ENCODE peak calls at places on chromosomes 11 and 22, in seven cellular contexts. One of them, this sample, is unnamed.

GRCh38 chr22:43412808-43413785 is 1.3 kb downstream of the MPPED1 start:
- DNase-seq in breast epithelium: no peak
- DNase-seq in IMR-90: no peak
- DNase-seq in stomach: no peak
- DNase-seq in naive thymus-derived CD4-positive, alpha-beta T cell: no peak
- DNase-seq in upper lobe of right lung: no peak
- DNase-seq in mucosa of descending colon: no peak
- DNase-seq in this sample: no peak

GRCh38 chr11:86101493-86101892 is 32.6 kb upstream of the PICALM start:
- DNase-seq in breast epithelium: no peak
- DNase-seq in IMR-90: peak; percentile 54
- DNase-seq in stomach: no peak
- DNase-seq in naive thymus-derived CD4-positive, alpha-beta T cell: no peak
- DNase-seq in upper lobe of right lung: no peak
- DNase-seq in mucosa of descending colon: no peak
- DNase-seq in this sample: no peak

GRCh38 chr11:70137383-70137782 is 59.3 kb downstream of the ANO1 start:
- DNase-seq in breast epithelium: no peak
- DNase-seq in IMR-90: no peak
- DNase-seq in stomach: no peak
- DNase-seq in naive thymus-derived CD4-positive, alpha-beta T cell: no peak
- DNase-seq in upper lobe of right lung: no peak
- DNase-seq in mucosa of descending colon: no peak
- DNase-seq in this sample: no peak

GRCh38 chr11:120295110-120295509 is 30.0 kb upstream of the TLCD5 start:
- DNase-seq in breast epithelium: no peak
- DNase-seq in IMR-90: no peak
- DNase-seq in stomach: peak; percentile 66
- DNase-seq in naive thymus-derived CD4-positive, alpha-beta T cell: no peak
- DNase-seq in upper lobe of right lung: no peak
- DNase-seq in mucosa of descending colon: no peak
- DNase-seq in this sample: peak; percentile 36

GRCh38 chr11:121351089-121351488 is 58.5 kb downstream of the SC5D start:
- DNase-seq in breast epithelium: no peak
- DNase-seq in IMR-90: no peak
- DNase-seq in stomach: no peak
- DNase-seq in naive thymus-derived CD4-positive, alpha-beta T cell: no peak
- DNase-seq in upper lobe of right lung: no peak
- DNase-seq in mucosa of descending colon: no peak
- DNase-seq in this sample: no peak

GRCh38 chr22:39350803-39351688 is 1.3 kb downstream of the SYNGR1 start:
- DNase-seq in breast epithelium: no peak
- DNase-seq in IMR-90: no peak
- DNase-seq in stomach: no peak
- DNase-seq in naive thymus-derived CD4-positive, alpha-beta T cell: no peak
- DNase-seq in upper lobe of right lung: no peak
- DNase-seq in mucosa of descending colon: no peak
- DNase-seq in this sample: no peak

GRCh38 chr11:12087075-12087775 is 23.2 kb upstream of the MICAL2 start:
- DNase-seq in breast epithelium: no peak
- DNase-seq in IMR-90: peak; percentile 78
- DNase-seq in stomach: no peak
- DNase-seq in naive thymus-derived CD4-positive, alpha-beta T cell: no peak
- DNase-seq in upper lobe of right lung: no peak
- DNase-seq in mucosa of descending colon: peak; percentile 72
- DNase-seq in this sample: peak; percentile 71

GRCh38 chr22:45268958-45269844 is 15.5 kb upstream of the UPK3A start:
- DNase-seq in breast epithelium: peak; percentile 81
- DNase-seq in IMR-90: peak; percentile 53
- DNase-seq in stomach: peak; percentile 92
- DNase-seq in naive thymus-derived CD4-positive, alpha-beta T cell: peak; percentile 99
- DNase-seq in upper lobe of right lung: peak; percentile 92
- DNase-seq in mucosa of descending colon: peak; percentile 92
- DNase-seq in this sample: peak; percentile 48

GRCh38 chr11:2693271-2693833 is 6.4 kb downstream of the KCNQ1OT1 start:
- DNase-seq in breast epithelium: peak; percentile 15
- DNase-seq in IMR-90: no peak
- DNase-seq in stomach: no peak
- DNase-seq in naive thymus-derived CD4-positive, alpha-beta T cell: no peak
- DNase-seq in upper lobe of right lung: no peak
- DNase-seq in mucosa of descending colon: no peak
- DNase-seq in this sample: no peak

GRCh38 chr22:37971475-37972434 is 12.6 kb downstream of the SOX10 start:
- DNase-seq in breast epithelium: no peak
- DNase-seq in IMR-90: no peak
- DNase-seq in stomach: no peak
- DNase-seq in naive thymus-derived CD4-positive, alpha-beta T cell: no peak
- DNase-seq in upper lobe of right lung: no peak
- DNase-seq in mucosa of descending colon: no peak
- DNase-seq in this sample: no peak
- H3K4me3 ChIP-seq in breast epithelium: no peak overlapping the region
- H3K4me3 ChIP-seq in IMR-90: no peak overlapping the region
- H3K4me3 ChIP-seq in stomach: no peak overlapping the region
- H3K4me3 ChIP-seq in naive thymus-derived CD4-positive, alpha-beta T cell: no peak overlapping the region
- H3K4me3 ChIP-seq in upper lobe of right lung: no peak overlapping the region
- H3K4me3 ChIP-seq in mucosa of descending colon: no peak overlapping the region
- H3K4me3 ChIP-seq in this sample: no peak overlapping the region

DNA sequence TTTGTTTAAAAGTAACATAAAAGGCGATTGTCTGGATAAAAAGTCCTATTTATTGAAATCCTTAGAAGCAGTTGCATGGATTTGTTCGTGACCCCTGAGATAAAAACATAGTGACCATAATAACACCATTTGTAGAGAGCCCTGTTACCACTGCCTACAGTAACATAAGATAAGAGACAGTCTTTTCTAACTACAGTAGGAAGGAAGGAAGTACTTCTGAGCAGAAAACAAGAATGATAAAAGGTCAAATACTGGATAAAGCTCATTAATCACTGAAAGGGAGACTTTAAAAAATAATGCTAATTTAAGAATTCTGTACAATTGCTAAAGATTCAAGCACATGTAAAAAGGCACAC is 47.1 kb upstream of the SOX6 start:
- DNase-seq in breast epithelium: no peak
- DNase-seq in IMR-90: no peak
- DNase-seq in stomach: no peak
- DNase-seq in naive thymus-derived CD4-positive, alpha-beta T cell: no peak
- DNase-seq in upper lobe of right lung: no peak
- DNase-seq in mucosa of descending colon: no peak
- DNase-seq in this sample: no peak
- H3K4me3 ChIP-seq in breast epithelium: no peak overlapping the region
- H3K4me3 ChIP-seq in IMR-90: no peak overlapping the region
- H3K4me3 ChIP-seq in stomach: no peak overlapping the region
- H3K4me3 ChIP-seq in naive thymus-derived CD4-positive, alpha-beta T cell: no peak overlapping the region
- H3K4me3 ChIP-seq in upper lobe of right lung: no peak overlapping the region
- H3K4me3 ChIP-seq in mucosa of descending colon: no peak overlapping the region
- H3K4me3 ChIP-seq in this sample: no peak overlapping the region

GRCh38 chr22:19713650-19714319 is 518 bp upstream of the SEPTIN5 start:
- DNase-seq in breast epithelium: no peak
- DNase-seq in IMR-90: no peak
- DNase-seq in stomach: no peak
- DNase-seq in naive thymus-derived CD4-positive, alpha-beta T cell: no peak
- DNase-seq in upper lobe of right lung: no peak
- DNase-seq in mucosa of descending colon: no peak
- DNase-seq in this sample: no peak
- H3K4me3 ChIP-seq in breast epithelium: peak overlapping the region; percentile 72
- H3K4me3 ChIP-seq in IMR-90: peak overlapping the region; percentile 85
- H3K4me3 ChIP-seq in stomach: peak overlapping the region; percentile 82
- H3K4me3 ChIP-seq in naive thymus-derived CD4-positive, alpha-beta T cell: no peak overlapping the region
- H3K4me3 ChIP-seq in upper lobe of right lung: peak overlapping the region; percentile 38
- H3K4me3 ChIP-seq in mucosa of descending colon: no peak overlapping the region
- H3K4me3 ChIP-seq in this sample: no peak overlapping the region

GRCh38 chr22:23836692-23837495 is 1.9 kb downstream of the DERL3 start:
- DNase-seq in breast epithelium: no peak
- DNase-seq in IMR-90: no peak
- DNase-seq in stomach: no peak
- DNase-seq in naive thymus-derived CD4-positive, alpha-beta T cell: no peak
- DNase-seq in upper lobe of right lung: no peak
- DNase-seq in mucosa of descending colon: peak; percentile 30
- DNase-seq in this sample: no peak

GRCh38 chr22:23838686-23839468 is at the start of gene DERL3:
- DNase-seq in breast epithelium: peak; percentile 92
- DNase-seq in IMR-90: peak; percentile 93
- DNase-seq in stomach: peak; percentile 99
- DNase-seq in naive thymus-derived CD4-positive, alpha-beta T cell: peak; percentile 90
- DNase-seq in upper lobe of right lung: peak; percentile 99
- DNase-seq in mucosa of descending colon: peak; percentile 99
- DNase-seq in this sample: peak; percentile 90

GRCh38 chr22:23836281-23836680 is 2.5 kb downstream of the DERL3 start:
- DNase-seq in breast epithelium: no peak
- DNase-seq in IMR-90: no peak
- DNase-seq in stomach: no peak
- DNase-seq in naive thymus-derived CD4-positive, alpha-beta T cell: no peak
- DNase-seq in upper lobe of right lung: no peak
- DNase-seq in mucosa of descending colon: peak; percentile 21
- DNase-seq in this sample: no peak

GRCh38 chr22:23837911-23838685 is 708 bp downstream of the DERL3 start:
- DNase-seq in breast epithelium: no peak
- DNase-seq in IMR-90: no peak
- DNase-seq in stomach: no peak
- DNase-seq in naive thymus-derived CD4-positive, alpha-beta T cell: no peak
- DNase-seq in upper lobe of right lung: no peak
- DNase-seq in mucosa of descending colon: peak; percentile 33
- DNase-seq in this sample: no peak

DNA sequence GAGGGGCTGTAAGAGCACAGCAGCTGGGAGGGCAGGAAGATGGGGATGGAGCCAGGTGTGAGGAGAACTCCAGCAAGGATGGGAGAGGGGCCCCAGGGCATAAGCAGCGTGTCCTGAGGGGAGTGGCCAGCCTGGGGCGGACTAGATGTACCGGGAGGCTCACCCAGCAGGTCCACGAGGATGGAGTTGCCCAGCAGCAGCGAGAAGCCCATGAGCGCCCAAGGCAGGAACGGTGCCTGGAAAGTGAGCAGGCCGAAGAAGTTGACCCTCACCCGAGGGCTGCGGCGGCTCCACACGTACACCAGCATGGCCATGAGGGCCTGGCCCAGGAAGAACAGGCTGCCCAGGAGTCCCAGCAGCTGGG is 1.3 kb downstream of the DERL3 start:
- DNase-seq in breast epithelium: no peak
- DNase-seq in IMR-90: no peak
- DNase-seq in stomach: no peak
- DNase-seq in naive thymus-derived CD4-positive, alpha-beta T cell: no peak
- DNase-seq in upper lobe of right lung: no peak
- DNase-seq in mucosa of descending colon: peak; percentile 38
- DNase-seq in this sample: no peak
- H3K4me3 ChIP-seq in breast epithelium: peak overlapping the region; percentile 43
- H3K4me3 ChIP-seq in IMR-90: no peak overlapping the region
- H3K4me3 ChIP-seq in stomach: peak overlapping the region; percentile 56
- H3K4me3 ChIP-seq in naive thymus-derived CD4-positive, alpha-beta T cell: no peak overlapping the region
- H3K4me3 ChIP-seq in upper lobe of right lung: no peak overlapping the region
- H3K4me3 ChIP-seq in mucosa of descending colon: no peak overlapping the region
- H3K4me3 ChIP-seq in this sample: no peak overlapping the region

GRCh38 chr11:62853279-62853965 is 14.0 kb upstream of the WDR74 start:
- DNase-seq in breast epithelium: no peak
- DNase-seq in IMR-90: no peak
- DNase-seq in stomach: no peak
- DNase-seq in naive thymus-derived CD4-positive, alpha-beta T cell: no peak
- DNase-seq in upper lobe of right lung: no peak
- DNase-seq in mucosa of descending colon: no peak
- DNase-seq in this sample: no peak

GRCh38 chr11:62854013-62854824 is 14.8 kb upstream of the WDR74 start:
- DNase-seq in breast epithelium: no peak
- DNase-seq in IMR-90: no peak
- DNase-seq in stomach: no peak
- DNase-seq in naive thymus-derived CD4-positive, alpha-beta T cell: no peak
- DNase-seq in upper lobe of right lung: no peak
- DNase-seq in mucosa of descending colon: no peak
- DNase-seq in this sample: no peak

GRCh38 chr11:62850911-62851806 is 11.8 kb upstream of the WDR74 start:
- DNase-seq in breast epithelium: no peak
- DNase-seq in IMR-90: no peak
- DNase-seq in stomach: no peak
- DNase-seq in naive thymus-derived CD4-positive, alpha-beta T cell: no peak
- DNase-seq in upper lobe of right lung: no peak
- DNase-seq in mucosa of descending colon: no peak
- DNase-seq in this sample: no peak

GRCh38 chr11:62851807-62852522 is 12.6 kb upstream of the WDR74 start:
- DNase-seq in breast epithelium: no peak
- DNase-seq in IMR-90: no peak
- DNase-seq in stomach: no peak
- DNase-seq in naive thymus-derived CD4-positive, alpha-beta T cell: no peak
- DNase-seq in upper lobe of right lung: no peak
- DNase-seq in mucosa of descending colon: no peak
- DNase-seq in this sample: no peak

GRCh38 chr11:62852523-62853188 is 13.3 kb upstream of the WDR74 start:
- DNase-seq in breast epithelium: no peak
- DNase-seq in IMR-90: no peak
- DNase-seq in stomach: no peak
- DNase-seq in naive thymus-derived CD4-positive, alpha-beta T cell: no peak
- DNase-seq in upper lobe of right lung: no peak
- DNase-seq in mucosa of descending colon: no peak
- DNase-seq in this sample: no peak
- H3K4me3 ChIP-seq in breast epithelium: no peak overlapping the region
- H3K4me3 ChIP-seq in IMR-90: no peak overlapping the region
- H3K4me3 ChIP-seq in stomach: peak overlapping the region; percentile 99
- H3K4me3 ChIP-seq in naive thymus-derived CD4-positive, alpha-beta T cell: no peak overlapping the region
- H3K4me3 ChIP-seq in upper lobe of right lung: no peak overlapping the region
- H3K4me3 ChIP-seq in mucosa of descending colon: no peak overlapping the region
- H3K4me3 ChIP-seq in this sample: no peak overlapping the region

DNA sequence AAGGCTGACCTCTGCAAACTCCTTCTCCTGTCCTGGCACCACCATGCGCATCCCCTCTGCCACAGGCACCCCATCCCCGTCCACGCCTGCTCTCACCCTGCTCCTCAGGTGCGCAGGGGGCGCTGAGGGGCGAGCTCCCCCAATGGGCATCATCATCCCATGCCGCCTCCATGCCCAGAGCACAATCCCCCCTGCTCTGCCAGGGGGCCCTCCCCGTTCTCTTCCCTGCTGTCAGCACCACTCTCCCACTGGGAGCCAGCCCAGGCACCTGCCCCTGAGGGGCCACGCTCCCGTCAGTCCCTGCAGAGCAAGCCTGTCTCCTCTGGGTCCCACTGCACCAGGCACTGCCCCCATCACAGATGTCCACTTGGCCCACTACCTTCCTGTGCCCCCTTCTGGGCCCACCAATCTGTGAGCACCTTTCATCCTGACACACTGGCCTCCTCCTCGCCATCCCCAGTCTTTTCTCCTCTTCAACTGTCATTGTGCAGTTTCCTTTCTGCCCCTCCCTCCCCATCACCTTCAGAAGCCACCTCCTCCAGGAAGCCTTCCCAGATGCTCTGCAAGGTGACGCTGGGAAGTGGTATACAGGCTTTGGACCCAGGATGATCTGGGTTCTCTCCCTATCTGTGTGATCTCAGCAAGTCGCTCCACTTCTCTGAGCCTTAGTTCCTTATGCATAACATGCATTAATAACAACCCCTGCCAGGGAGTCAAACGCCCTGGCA is 62.6 kb downstream of the CYTH4 start:
- DNase-seq in breast epithelium: no peak
- DNase-seq in IMR-90: no peak
- DNase-seq in stomach: no peak
- DNase-seq in naive thymus-derived CD4-positive, alpha-beta T cell: no peak
- DNase-seq in upper lobe of right lung: no peak
- DNase-seq in mucosa of descending colon: no peak
- DNase-seq in this sample: no peak
- H3K4me3 ChIP-seq in breast epithelium: no peak overlapping the region
- H3K4me3 ChIP-seq in IMR-90: no peak overlapping the region
- H3K4me3 ChIP-seq in stomach: no peak overlapping the region
- H3K4me3 ChIP-seq in naive thymus-derived CD4-positive, alpha-beta T cell: no peak overlapping the region
- H3K4me3 ChIP-seq in upper lobe of right lung: no peak overlapping the region
- H3K4me3 ChIP-seq in mucosa of descending colon: no peak overlapping the region
- H3K4me3 ChIP-seq in this sample: no peak overlapping the region

This sample was measured in Jurkat, Clone E6-1.